ENCODE peak calls at places on chromosomes 5 and 9, in four cellular contexts. S, T, W and V are unnamed samples.

GRCh38 chr9:133349965-133350624 is 2.1 kb downstream of the RPL7A start:
- DNase-seq in S (no peak), T (no peak), W (no peak), V (no peak)

GRCh38 chr9:136742640-136743391 is at the start of gene LCN10:
- DNase-seq in S (no peak), T (no peak), W (no peak), V (no peak)

GRCh38 chr9:38289486-38290275 is 102.8 kb upstream of the ALDH1B1 start:
- DNase-seq in S (no peak), T (no peak), W (no peak), V (no peak)

GRCh38 chr5:159982421-159983173 is 26.3 kb upstream of the TTC1 start:
- DNase-seq in S (no peak), T (no peak), W (no peak), V (no peak)

GRCh38 chr9:83472221-83472665 is 66.0 kb downstream of the FRMD3 start:
- DNase-seq in S (no peak), T (no peak), W (peak; percentile 89), V (no peak)

GRCh38 chr5:147939431-147940114 is 33.2 kb upstream of the C5orf46 start:
- DNase-seq in S (no peak), T (no peak), W (no peak), V (no peak)

GRCh38 chr9:81374881-81375280 is 314.5 kb downstream of the TLE1 start:
- DNase-seq in S (no peak), T (no peak), W (no peak), V (no peak)

GRCh38 chr5:61884242-61884855 is 421.7 kb upstream of the KIF2A start:
- DNase-seq in S (no peak), T (no peak), W (no peak), V (no peak)

GRCh38 chr9:35697486-35697885 is 7.8 kb upstream of the TPM2 start:
- DNase-seq in S (no peak), T (no peak), W (no peak), V (no peak)

GRCh38 chr5:159893020-159893695 is 23.1 kb upstream of the ADRA1B start:
- DNase-seq in S (no peak), T (no peak), W (no peak), V (no peak)

GRCh38 chr5:111997308-111998159 is 240.5 kb upstream of the NREP start:
- DNase-seq in S (no peak), T (no peak), W (peak; percentile 99), V (peak; percentile 65)

GRCh38 chr5:67447732-67448131 is 251.1 kb upstream of the CD180 start:
- DNase-seq in S (no peak), T (no peak), W (no peak), V (no peak)

GRCh38 chr5:165328856-165329255 is 1823.4 kb downstream of the MAT2B start:
- DNase-seq in S (no peak), T (no peak), W (no peak), V (no peak)

GRCh38 chr5:53167836-53168235 is 58.3 kb upstream of the MOCS2 start:
- DNase-seq in S (no peak), T (no peak), W (no peak), V (no peak)

GRCh38 chr5:164747371-164747770 is 1242.0 kb downstream of the MAT2B start:
- DNase-seq in S (no peak), T (no peak), W (no peak), V (no peak)